ENCODE peak calls at places on chromosomes 2 and 18, in six cellular contexts. P is CD4-positive, alpha-beta T cell; Q is A549; U is fibroblast of mammary gland; L is spleen; D is AG04449. B is an unnamed sample.

GRCh38 chr2:171810409-171810993 is 83.5 kb downstream of the SLC25A12 start:
- DNase-seq in P (no peak), Q (no peak), U (no peak), L (no peak), D (no peak), B (no peak)

GRCh38 chr18:49019446-49020045 is 68.8 kb upstream of the SMAD7 start:
- DNase-seq in P (no peak), Q (no peak), U (peak; percentile 23), L (no peak), D (no peak), B (no peak)

GRCh38 chr2:9769171-9770005 is 73.9 kb upstream of the TAF1B start:
- DNase-seq in P (no peak), Q (no peak), U (no peak), L (no peak), D (no peak), B (no peak)

GRCh38 chr2:186349508-186349907 is 136.6 kb upstream of the ZC3H15 start:
- DNase-seq in P (no peak), Q (peak; percentile 44), U (peak; percentile 92), L (no peak), D (peak; percentile 45), B (no peak)

GRCh38 chr2:205934443-205934842 is 151.5 kb downstream of the INO80D start:
- DNase-seq in P (no peak), Q (peak; percentile 54), U (peak; percentile 12), L (no peak), D (no peak), B (no peak)

GRCh38 chr2:19123556-19123955 is 234.9 kb downstream of the OSR1 start:
- DNase-seq in P (no peak), Q (no peak), U (no peak), L (no peak), D (no peak), B (no peak)

GRCh38 chr2:111184725-111185495 is 64.2 kb downstream of the BCL2L11 start:
- DNase-seq in P (no peak), Q (no peak), U (no peak), L (no peak), D (no peak), B (no peak)

GRCh38 chr18:58087928-58088722 is 44.1 kb downstream of the NEDD4L start:
- DNase-seq in P (no peak), Q (no peak), U (peak; percentile 3), L (no peak), D (no peak), B (no peak)

GRCh38 chr2:235940330-235940729 is 227.9 kb downstream of the GBX2 start:
- DNase-seq in P (no peak), Q (peak; percentile 42), U (peak; percentile 98), L (peak; percentile 58), D (peak; percentile 86), B (no peak)

GRCh38 chr2:623384-623922 is 53.8 kb downstream of the TMEM18 start:
- DNase-seq in P (no peak), Q (no peak), U (no peak), L (no peak), D (no peak), B (no peak)

GRCh38 chr2:2159336-2159735 is 171.7 kb downstream of the MYT1L start:
- DNase-seq in P (no peak), Q (no peak), U (no peak), L (no peak), D (no peak), B (no peak)

GRCh38 chr2:207156451-207157161 is 9.1 kb downstream of the KLF7 start:
- DNase-seq in P (no peak), Q (no peak), U (no peak), L (no peak), D (no peak), B (no peak)

GRCh38 chr18:44887227-44887631 is 206.5 kb downstream of the SETBP1 start:
- DNase-seq in P (no peak), Q (no peak), U (peak; percentile 87), L (no peak), D (peak; percentile 44), B (no peak)

GRCh38 chr18:519019-519879 is 18.7 kb upstream of the COLEC12 start:
- DNase-seq in P (no peak), Q (no peak), U (peak; percentile 72), L (no peak), D (no peak), B (no peak)

GRCh38 chr2:239544846-239545465 is 144.1 kb upstream of the HDAC4 start:
- DNase-seq in P (no peak), Q (no peak), U (no peak), L (peak; percentile 71), D (no peak), B (no peak)

GRCh38 chr18:50878345-50879301 is at the start of gene ME2:
- DNase-seq in P (peak; percentile 86), Q (peak; percentile 90), U (peak; percentile 89), L (peak; percentile 99), D (no peak), B (peak; percentile 89)

GRCh38 chr18:50429207-50429948 is 54.5 kb downstream of the SKA1 start:
- DNase-seq in P (no peak), Q (peak; percentile 5), U (peak; percentile 25), L (no peak), D (no peak), B (no peak)

GRCh38 chr2:1721706-1722483 is 22.4 kb downstream of the PXDN start:
- DNase-seq in P (no peak), Q (no peak), U (peak; percentile 90), L (no peak), D (peak; percentile 89), B (no peak)

GRCh38 chr2:204108301-204108700 is 171.7 kb downstream of the ICOS start:
- DNase-seq in P (peak; percentile 27), Q (peak; percentile 6), U (peak; percentile 28), L (no peak), D (no peak), B (no peak)

DNA sequence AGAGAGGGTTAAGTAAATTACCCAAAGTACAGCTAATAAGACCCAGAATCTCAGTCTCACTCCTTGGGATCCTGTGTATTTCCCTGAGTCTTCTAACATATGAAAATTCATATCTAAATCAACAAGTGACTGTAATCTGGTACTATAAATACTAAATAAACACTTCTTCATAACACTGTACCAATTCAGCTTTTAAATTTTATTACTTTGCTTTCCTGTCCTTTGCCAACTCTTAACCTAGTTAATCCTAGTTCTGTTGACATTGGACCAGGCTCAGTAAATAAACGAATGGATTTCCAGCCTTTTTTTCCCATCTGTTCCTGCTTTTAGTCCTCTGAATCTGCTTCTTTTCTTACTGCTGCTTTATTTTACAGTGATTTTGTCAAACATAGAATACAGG is 13.8 kb downstream of the MRPL35 start:
- DNase-seq in P (no peak), Q (no peak), U (no peak), L (no peak), D (no peak), B (no peak)
- TF ChIP-seq CTCF in P (no peak), Q (no peak), U (no peak), L (no peak), D (no peak), B (no peak)

GRCh38 chr18:24271381-24272331 is 126.0 kb downstream of the OSBPL1A start:
- DNase-seq in P (no peak), Q (peak; percentile 80), U (peak; percentile 69), L (peak; percentile 91), D (no peak), B (peak; percentile 74)
- TF ChIP-seq CTCF in P (no peak), Q (peak; percentile 19), U (peak; percentile 23), L (no peak), D (peak; percentile 26), B (peak; percentile 43)

DNA sequence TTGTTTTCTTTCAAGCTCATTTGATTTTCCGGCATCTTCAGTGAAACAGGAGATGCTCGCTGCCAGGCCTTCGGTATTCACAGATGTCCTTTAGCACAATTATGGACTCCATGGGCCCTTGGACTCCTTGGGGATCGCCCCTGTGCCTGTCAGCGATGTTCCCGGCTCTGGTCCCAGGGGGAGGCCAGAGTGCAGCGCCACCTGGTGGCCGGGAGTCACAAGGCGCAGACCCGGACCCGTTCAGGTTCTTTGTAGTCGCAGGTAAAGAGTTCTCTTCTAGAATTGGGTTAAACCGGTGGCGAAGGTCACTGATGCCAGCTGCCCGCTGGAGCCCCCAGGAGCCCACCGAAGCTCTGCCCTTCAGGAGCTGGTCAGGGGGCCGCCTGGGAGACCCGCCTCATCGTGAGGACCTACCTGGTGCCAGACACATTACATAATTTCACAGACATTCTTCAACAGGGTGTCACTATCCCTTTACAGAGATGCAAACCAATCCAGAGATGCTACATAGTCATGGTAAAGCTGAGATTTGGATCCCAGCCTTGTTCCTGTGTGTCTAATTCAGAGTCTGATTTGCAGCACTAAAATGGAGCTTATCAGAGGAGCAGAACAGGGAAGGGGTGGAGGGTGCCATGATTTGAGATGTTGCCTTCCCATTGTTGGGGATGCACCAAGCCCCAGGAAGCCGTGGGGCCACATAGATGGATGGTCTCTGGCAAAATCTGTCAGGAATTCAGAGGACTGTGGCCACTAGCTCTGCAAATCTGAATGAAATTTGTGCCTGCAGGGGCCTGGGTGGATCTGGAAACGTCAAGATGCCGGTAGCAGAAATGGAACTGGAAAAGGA is 6.0 kb upstream of the INPP5D start:
- DNase-seq in P (peak; percentile 60), Q (peak; percentile 59), U (peak; percentile 38), L (peak; percentile 92), D (no peak), B (peak; percentile 63)
- TF ChIP-seq CTCF in P (peak; percentile 98), Q (peak; percentile 84), U (peak; percentile 83), L (peak; percentile 51), D (peak; percentile 93), B (peak; percentile 97)

DNA sequence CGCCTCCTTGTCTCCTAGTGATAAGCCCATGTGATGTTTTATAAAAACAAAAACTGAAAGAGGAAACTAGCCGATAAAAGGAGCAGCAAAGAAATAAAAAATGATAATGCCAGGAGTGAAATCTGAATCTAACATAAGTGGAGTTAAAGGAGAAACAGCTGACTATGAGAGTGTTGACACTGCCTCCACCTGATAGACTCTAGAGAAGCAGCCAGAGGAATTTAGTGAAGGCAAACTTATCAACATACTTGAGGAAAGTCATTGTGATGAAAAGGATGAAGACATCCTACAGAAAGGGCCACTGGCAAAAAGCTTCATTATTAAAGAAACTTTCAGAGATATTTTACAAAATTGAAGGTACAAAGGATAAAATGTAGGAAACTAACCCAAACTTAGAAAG is 1.9 kb downstream of the M1AP start:
- DNase-seq in P (no peak), Q (no peak), U (no peak), L (no peak), D (no peak), B (no peak)
- TF ChIP-seq CTCF in P (no peak), Q (no peak), U (no peak), L (no peak), D (no peak), B (no peak)